ENCODE peak calls at places on chromosome 16, in ten cellular contexts. One of them, this sample, is unnamed.
A peak's percentile ranks its signal among the peaks of the same experiment; 100 is the strongest.

GRCh38 chr16:81927561-81928185 is 83.6 kb downstream of the SDR42E1 start:
- DNase-seq in hepatic stellate cell: no peak
- DNase-seq in A172: no peak
- DNase-seq in effector CD4-positive, alpha-beta T cell: no peak
- DNase-seq in NCI-H460: no peak
- DNase-seq in gastrocnemius medialis: no peak
- DNase-seq in anterior cingulate cortex: no peak
- DNase-seq in AG10803: no peak
- DNase-seq in DMS 273 treated with DMSO at 0.1 percent for 48 hours: no peak
- DNase-seq in effector memory CD4-positive, alpha-beta T cell: no peak
- DNase-seq in this sample: no peak

GRCh38 chr16:53355064-53355463 is 79.2 kb upstream of the RBL2 start:
- DNase-seq in effector CD4-positive, alpha-beta T cell: no peak
- DNase-seq in DMS 273 treated with DMSO at 0.1 percent for 48 hours: no peak
- DNase-seq in NCI-H460: no peak
- DNase-seq in hepatic stellate cell: no peak
- DNase-seq in gastrocnemius medialis: no peak
- DNase-seq in A172: no peak
- DNase-seq in AG10803: no peak
- DNase-seq in effector memory CD4-positive, alpha-beta T cell: no peak
- DNase-seq in anterior cingulate cortex: no peak
- DNase-seq in this sample: no peak

GRCh38 chr16:13463619-13464018 is 456.3 kb upstream of the ERCC4 start:
- DNase-seq in effector CD4-positive, alpha-beta T cell: no peak
- DNase-seq in gastrocnemius medialis: no peak
- DNase-seq in anterior cingulate cortex: no peak
- DNase-seq in hepatic stellate cell: no peak
- DNase-seq in A172: no peak
- DNase-seq in NCI-H460: no peak
- DNase-seq in DMS 273 treated with DMSO at 0.1 percent for 48 hours: no peak
- DNase-seq in AG10803: no peak
- DNase-seq in effector memory CD4-positive, alpha-beta T cell: no peak
- DNase-seq in this sample: no peak

GRCh38 chr16:1791943-1792812 is 1.3 kb downstream of the IGFALS start:
- DNase-seq in A172: no peak
- DNase-seq in DMS 273 treated with DMSO at 0.1 percent for 48 hours: no peak
- DNase-seq in hepatic stellate cell: no peak
- DNase-seq in anterior cingulate cortex: no peak
- DNase-seq in gastrocnemius medialis: peak; percentile 8
- DNase-seq in effector memory CD4-positive, alpha-beta T cell: no peak
- DNase-seq in NCI-H460: no peak
- DNase-seq in AG10803: no peak
- DNase-seq in effector CD4-positive, alpha-beta T cell: no peak
- DNase-seq in this sample: no peak

GRCh38 chr16:27585200-27585599 is 35.3 kb downstream of the KATNIP start:
- DNase-seq in DMS 273 treated with DMSO at 0.1 percent for 48 hours: no peak
- DNase-seq in hepatic stellate cell: no peak
- DNase-seq in A172: no peak
- DNase-seq in gastrocnemius medialis: no peak
- DNase-seq in AG10803: no peak
- DNase-seq in anterior cingulate cortex: no peak
- DNase-seq in effector memory CD4-positive, alpha-beta T cell: no peak
- DNase-seq in NCI-H460: no peak
- DNase-seq in effector CD4-positive, alpha-beta T cell: no peak
- DNase-seq in this sample: no peak

GRCh38 chr16:85746431-85747227 is 4.3 kb downstream of the C16orf74 start:
- DNase-seq in AG10803: peak; percentile 58
- DNase-seq in NCI-H460: no peak
- DNase-seq in effector CD4-positive, alpha-beta T cell: no peak
- DNase-seq in anterior cingulate cortex: no peak
- DNase-seq in A172: peak; percentile 76
- DNase-seq in DMS 273 treated with DMSO at 0.1 percent for 48 hours: no peak
- DNase-seq in hepatic stellate cell: no peak
- DNase-seq in effector memory CD4-positive, alpha-beta T cell: no peak
- DNase-seq in gastrocnemius medialis: no peak
- DNase-seq in this sample: no peak

GRCh38 chr16:47956881-47957280 is 198.9 kb downstream of the ABCC12 start:
- DNase-seq in gastrocnemius medialis: no peak
- DNase-seq in hepatic stellate cell: no peak
- DNase-seq in AG10803: no peak
- DNase-seq in NCI-H460: no peak
- DNase-seq in effector memory CD4-positive, alpha-beta T cell: no peak
- DNase-seq in DMS 273 treated with DMSO at 0.1 percent for 48 hours: no peak
- DNase-seq in A172: no peak
- DNase-seq in anterior cingulate cortex: no peak
- DNase-seq in effector CD4-positive, alpha-beta T cell: no peak
- DNase-seq in this sample: no peak

GRCh38 chr16:50591800-50592771 is 43.9 kb downstream of the NKD1 start:
- DNase-seq in A172: peak; percentile 8
- DNase-seq in gastrocnemius medialis: peak; percentile 47
- DNase-seq in anterior cingulate cortex: peak; percentile 85
- DNase-seq in effector CD4-positive, alpha-beta T cell: no peak
- DNase-seq in effector memory CD4-positive, alpha-beta T cell: no peak
- DNase-seq in DMS 273 treated with DMSO at 0.1 percent for 48 hours: no peak
- DNase-seq in hepatic stellate cell: no peak
- DNase-seq in NCI-H460: no peak
- DNase-seq in AG10803: no peak
- DNase-seq in this sample: peak; percentile 12

GRCh38 chr16:83998091-83998490 is 30.0 kb downstream of the NECAB2 start:
- DNase-seq in AG10803: no peak
- DNase-seq in DMS 273 treated with DMSO at 0.1 percent for 48 hours: no peak
- DNase-seq in gastrocnemius medialis: no peak
- DNase-seq in anterior cingulate cortex: no peak
- DNase-seq in effector CD4-positive, alpha-beta T cell: no peak
- DNase-seq in NCI-H460: no peak
- DNase-seq in effector memory CD4-positive, alpha-beta T cell: no peak
- DNase-seq in hepatic stellate cell: no peak
- DNase-seq in A172: no peak
- DNase-seq in this sample: no peak

GRCh38 chr16:4699030-4699556 is 5.7 kb downstream of the NUDT16L1 start:
- DNase-seq in A172: no peak
- DNase-seq in anterior cingulate cortex: no peak
- DNase-seq in DMS 273 treated with DMSO at 0.1 percent for 48 hours: no peak
- DNase-seq in gastrocnemius medialis: no peak
- DNase-seq in NCI-H460: no peak
- DNase-seq in hepatic stellate cell: no peak
- DNase-seq in AG10803: no peak
- DNase-seq in effector memory CD4-positive, alpha-beta T cell: no peak
- DNase-seq in effector CD4-positive, alpha-beta T cell: no peak
- DNase-seq in this sample: no peak

GRCh38 chr16:81465375-81465943 is 20.9 kb downstream of the CMIP start:
- DNase-seq in gastrocnemius medialis: no peak
- DNase-seq in NCI-H460: no peak
- DNase-seq in anterior cingulate cortex: no peak
- DNase-seq in AG10803: no peak
- DNase-seq in hepatic stellate cell: no peak
- DNase-seq in effector CD4-positive, alpha-beta T cell: no peak
- DNase-seq in DMS 273 treated with DMSO at 0.1 percent for 48 hours: no peak
- DNase-seq in A172: no peak
- DNase-seq in effector memory CD4-positive, alpha-beta T cell: no peak
- DNase-seq in this sample: no peak

GRCh38 chr16:122342-122741 is 16.1 kb downstream of the NPRL3 start:
- DNase-seq in gastrocnemius medialis: no peak
- DNase-seq in A172: no peak
- DNase-seq in effector CD4-positive, alpha-beta T cell: no peak
- DNase-seq in effector memory CD4-positive, alpha-beta T cell: no peak
- DNase-seq in NCI-H460: no peak
- DNase-seq in AG10803: no peak
- DNase-seq in anterior cingulate cortex: no peak
- DNase-seq in hepatic stellate cell: no peak
- DNase-seq in DMS 273 treated with DMSO at 0.1 percent for 48 hours: no peak
- DNase-seq in this sample: no peak

GRCh38 chr16:759110-759910 is 1.2 kb upstream of the MSLN start:
- DNase-seq in NCI-H460: no peak
- DNase-seq in A172: no peak
- DNase-seq in anterior cingulate cortex: no peak
- DNase-seq in gastrocnemius medialis: no peak
- DNase-seq in DMS 273 treated with DMSO at 0.1 percent for 48 hours: no peak
- DNase-seq in AG10803: no peak
- DNase-seq in effector memory CD4-positive, alpha-beta T cell: no peak
- DNase-seq in effector CD4-positive, alpha-beta T cell: no peak
- DNase-seq in hepatic stellate cell: no peak
- DNase-seq in this sample: no peak

GRCh38 chr16:88548131-88548874 is 21.9 kb upstream of the ZC3H18 start:
- DNase-seq in gastrocnemius medialis: no peak
- DNase-seq in anterior cingulate cortex: no peak
- DNase-seq in effector memory CD4-positive, alpha-beta T cell: no peak
- DNase-seq in NCI-H460: no peak
- DNase-seq in hepatic stellate cell: no peak
- DNase-seq in effector CD4-positive, alpha-beta T cell: no peak
- DNase-seq in DMS 273 treated with DMSO at 0.1 percent for 48 hours: no peak
- DNase-seq in A172: no peak
- DNase-seq in AG10803: no peak
- DNase-seq in this sample: no peak